ENCODE peak calls at places on chromosomes 13 and 19, in five cellular contexts. M is IMR-90, U is neuronal stem cell, X is H9, Y is trophoblast cell. O is an unnamed sample.

GRCh38 chr13:51276684-51277083 is 54.5 kb downstream of the FAM124A start:
- DNase-seq in X (peak), Y (no peak), M (no peak), U (no peak), O (no peak)

GRCh38 chr13:60226507-60226906 is 62.8 kb upstream of the DIAPH3 start:
- DNase-seq in U (peak), M (peak), X (peak), Y (peak), O (peak)

GRCh38 chr13:113802090-113802531 is 43.1 kb downstream of the TMEM255B start:
- DNase-seq in Y (no peak), X (peak), M (peak), U (peak), O (peak)

GRCh38 chr13:51557875-51558604 is 26.2 kb upstream of the WDFY2 start:
- DNase-seq in X (no peak), U (no peak), Y (no peak), M (peak), O (no peak)

GRCh38 chr19:56177564-56178243 is 1.9 kb downstream of the GALP start:
- DNase-seq in U (no peak), M (no peak), Y (no peak), X (no peak), O (no peak)

GRCh38 chr13:66969291-66969690 is 260.8 kb downstream of the PCDH9 start:
- DNase-seq in U (no peak), M (no peak), Y (no peak), X (no peak), O (no peak)

GRCh38 chr13:79525051-79525450 is 44.1 kb downstream of the NDFIP2 start:
- DNase-seq in X (no peak), M (no peak), U (no peak), Y (no peak), O (no peak)

GRCh38 chr13:99955747-99956472 is 15.7 kb downstream of the ZIC5 start:
- DNase-seq in U (no peak), X (peak), M (peak), Y (no peak), O (peak)

GRCh38 chr13:44930907-44931676 is 58.2 kb downstream of the NUFIP1 start:
- DNase-seq in U (no peak), Y (peak), X (no peak), M (no peak), O (peak)

GRCh38 chr13:19860884-19861655 is 2.4 kb downstream of the ZMYM5 start:
- DNase-seq in X (no peak), Y (peak), M (peak), U (peak), O (peak)

GRCh38 chr13:27639186-27639585 is 17.5 kb downstream of the POLR1D start:
- DNase-seq in M (no peak), Y (no peak), X (no peak), U (no peak), O (no peak)

GRCh38 chr13:71417205-71417604 is 449.8 kb downstream of the DACH1 start:
- DNase-seq in M (peak), U (no peak), Y (no peak), X (no peak), O (peak)

GRCh38 chr19:16274466-16274865 is 50.2 kb upstream of the KLF2 start:
- DNase-seq in Y (no peak), U (no peak), M (no peak), X (no peak), O (no peak)

GRCh38 chr13:49066856-49067255 is 91.1 kb downstream of the FNDC3A start:
- DNase-seq in U (no peak), M (no peak), X (no peak), Y (no peak), O (no peak)

GRCh38 chr13:103883698-103884097 is 817.5 kb upstream of the SLC10A2 start:
- DNase-seq in X (no peak), Y (no peak), U (no peak), M (peak), O (peak)

GRCh38 chr19:19628499-19629134 is 597 bp upstream of the LPAR2 start:
- DNase-seq in U (peak), M (peak), X (peak), Y (peak), O (peak)

GRCh38 chr13:106418556-106418955 is 116.9 kb downstream of the EFNB2 start:
- DNase-seq in Y (no peak), U (no peak), M (peak), X (no peak), O (no peak)

GRCh38 chr19:54388001-54388802 is 23.5 kb upstream of the LAIR1 start:
- DNase-seq in M (no peak), Y (no peak), X (no peak), U (no peak), O (no peak)

GRCh38 chr13:41059466-41059865 is 1.8 kb upstream of the WBP4 start:
- DNase-seq in Y (no peak), M (peak), X (no peak), U (no peak), O (no peak)

GRCh38 chr13:39688699-39689405 is 33.4 kb downstream of the COG6 start:
- DNase-seq in U (no peak), X (no peak), Y (no peak), M (peak), O (no peak)

GRCh38 chr13:107767119-107767518 is 448.2 kb downstream of the LIG4 start:
- DNase-seq in X (no peak), M (no peak), Y (no peak), U (no peak), O (peak)

GRCh38 chr13:61728468-61728867 is 312.8 kb upstream of the PCDH20 start:
- DNase-seq in Y (no peak), U (no peak), X (no peak), M (no peak), O (no peak)

GRCh38 chr13:100530645-100531044 is 57.9 kb downstream of the GGACT start:
- DNase-seq in X (peak), Y (no peak), M (peak), U (no peak), O (no peak)

GRCh38 chr13:59247166-59247565 is 916.6 kb downstream of the DIAPH3 start:
- DNase-seq in X (no peak), U (no peak), M (no peak), Y (no peak), O (no peak)

GRCh38 chr19:16825312-16826168 is 3.7 kb upstream of the SIN3B start:
- DNase-seq in Y (peak), M (peak), X (peak), U (no peak), O (peak)

GRCh38 chr19:58439576-58440554 is at the start of gene ZNF132:
- DNase-seq in Y (peak), X (peak), M (peak), U (peak), O (peak)

GRCh38 chr13:83919775-83920174 is 37.5 kb upstream of the SLITRK1 start:
- DNase-seq in X (no peak), U (no peak), Y (no peak), M (no peak), O (no peak)

DNA sequence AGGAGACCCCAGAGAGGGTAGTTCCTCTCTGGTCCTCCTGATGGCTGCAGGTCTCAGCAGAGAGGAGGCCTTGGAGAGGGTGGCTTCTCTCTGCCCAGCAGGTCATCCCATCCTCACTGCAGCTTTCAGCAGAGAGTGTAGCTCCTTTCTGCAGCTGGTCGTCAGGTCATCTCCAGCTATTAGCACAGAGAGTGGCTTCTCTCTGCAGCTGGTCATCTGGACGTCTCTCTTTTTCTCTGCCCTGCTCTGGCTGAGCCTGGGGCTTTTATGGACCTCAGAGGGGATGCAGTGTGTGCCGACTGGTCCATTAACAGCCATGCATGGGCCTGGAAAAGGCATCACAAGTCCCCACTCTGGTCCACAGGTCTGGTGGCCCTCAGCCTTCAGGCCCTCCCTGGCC is 20.3 kb downstream of the TNFSF9 start:
- DNase-seq in X (no peak), U (no peak), M (no peak), Y (no peak), O (no peak)
- H3K4ac ChIP-seq in X (no peak), U (no peak), M (no peak), Y (no peak), O (no peak)

GRCh38 chr19:1592023-1592754 is 476 bp downstream of the MBD3 start:
- DNase-seq in X (peak), M (peak), U (peak), Y (peak), O (peak)

GRCh38 chr19:1590641-1591397 is 1.8 kb downstream of the MBD3 start:
- DNase-seq in Y (no peak), M (no peak), U (no peak), X (peak), O (peak)

GRCh38 chr19:1592755-1593628 is at the start of gene MBD3:
- DNase-seq in M (peak), Y (peak), X (peak), U (peak), O (peak)

GRCh38 chr19:1587872-1588271 is 4.8 kb downstream of the MBD3 start:
- DNase-seq in M (no peak), U (no peak), Y (peak), X (no peak), O (no peak)

GRCh38 chr19:1591421-1592022 is 1.1 kb downstream of the MBD3 start:
- DNase-seq in M (no peak), U (no peak), Y (no peak), X (no peak), O (peak)
- H3K4ac ChIP-seq in M (peak), U (peak), Y (peak), X (peak), O (peak)

DNA sequence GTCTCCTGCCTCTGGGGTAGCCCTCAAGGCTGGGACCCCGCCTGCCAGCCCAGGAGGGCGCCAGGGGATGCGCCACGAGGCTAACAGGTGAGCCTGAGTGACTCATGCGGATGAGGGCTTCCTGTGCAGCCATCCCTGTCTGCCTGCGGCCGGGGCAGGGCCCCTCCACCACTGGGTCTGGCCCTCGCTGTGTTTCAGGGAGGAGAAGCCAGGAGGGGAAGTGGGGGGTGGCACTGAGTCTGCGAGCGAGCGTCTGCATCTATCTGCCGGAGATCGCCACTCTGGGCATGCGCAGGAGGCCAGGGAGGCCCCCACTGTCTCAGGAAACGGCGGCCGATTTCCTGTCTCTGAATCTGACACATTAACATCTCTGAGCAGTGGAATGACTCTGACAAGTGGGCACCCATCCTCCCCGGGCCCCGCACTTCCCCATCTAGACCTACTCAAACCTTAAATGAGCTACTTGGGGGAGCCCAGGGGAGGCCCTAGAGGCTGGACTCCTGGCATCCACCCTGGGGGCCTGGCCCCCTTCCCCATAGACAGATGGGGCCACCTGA is 19.7 kb downstream of the RFX1 start:
- DNase-seq in Y (peak), M (peak), X (peak), U (no peak), O (peak)
- H3K4ac ChIP-seq in Y (no peak), M (peak), X (no peak), U (no peak), O (peak)

GRCh38 chr19:57389730-57390598 is at the start of gene ZNF548:
- DNase-seq in M (peak), U (peak), X (peak), Y (peak), O (peak)
- H3K4ac ChIP-seq in M (peak), U (no peak), X (no peak), Y (peak), O (peak)

GRCh38 chr19:48492925-48493717 is 18.5 kb downstream of the LMTK3 start:
- DNase-seq in U (peak), Y (peak), X (peak), M (peak), O (peak)
- H3K4ac ChIP-seq in U (no peak), Y (peak), X (no peak), M (peak), O (peak)

DNA sequence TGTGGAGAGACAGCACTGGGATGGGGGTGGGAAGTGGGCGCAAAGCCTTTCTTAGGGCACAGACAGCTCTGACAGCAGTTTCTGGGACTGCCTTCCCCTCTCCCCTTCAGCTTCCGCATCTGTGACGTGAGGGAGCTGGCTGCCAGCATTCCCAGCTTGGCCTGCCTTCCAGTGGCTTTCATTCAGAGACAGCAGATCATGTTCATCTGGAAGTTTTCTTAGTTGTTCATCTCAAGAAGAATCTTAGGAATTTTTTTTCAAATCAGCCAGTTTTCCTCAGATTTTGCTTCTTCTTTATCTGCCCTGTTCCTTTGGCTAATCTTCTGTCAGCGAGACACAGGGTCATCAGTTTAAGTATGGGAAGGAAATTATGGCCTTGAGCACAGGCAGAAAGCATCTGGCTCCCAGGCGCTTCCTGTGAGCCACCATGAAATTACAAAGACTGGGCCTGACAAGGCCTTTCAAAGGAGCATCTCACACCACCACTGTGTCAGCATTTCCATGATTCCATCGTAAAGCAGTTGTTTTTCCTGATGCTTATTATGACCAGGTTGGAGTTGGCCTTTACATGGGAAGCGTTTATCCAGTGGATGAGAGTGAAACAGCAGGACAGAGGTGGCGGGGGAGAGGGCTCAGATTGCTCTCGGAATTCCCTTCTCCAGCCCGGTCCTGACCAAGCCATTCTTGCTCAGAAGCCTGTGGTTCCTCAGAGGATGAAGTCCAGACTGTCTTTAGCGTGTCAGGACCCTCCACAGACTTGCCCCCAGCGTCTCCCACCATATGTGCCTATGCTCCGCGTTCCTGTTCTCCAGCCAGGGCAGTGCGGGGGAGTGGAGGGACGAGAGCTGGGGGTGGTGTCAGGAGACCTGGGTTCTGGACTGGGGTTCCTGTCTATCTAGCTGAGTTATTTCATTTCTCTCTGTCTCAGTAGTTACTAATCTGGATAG is 43.6 kb downstream of the ARHGAP35 start:
- DNase-seq in U (no peak), M (peak), Y (peak), X (no peak), O (peak)
- H3K4ac ChIP-seq in U (no peak), M (peak), Y (no peak), X (no peak), O (no peak)

DNA sequence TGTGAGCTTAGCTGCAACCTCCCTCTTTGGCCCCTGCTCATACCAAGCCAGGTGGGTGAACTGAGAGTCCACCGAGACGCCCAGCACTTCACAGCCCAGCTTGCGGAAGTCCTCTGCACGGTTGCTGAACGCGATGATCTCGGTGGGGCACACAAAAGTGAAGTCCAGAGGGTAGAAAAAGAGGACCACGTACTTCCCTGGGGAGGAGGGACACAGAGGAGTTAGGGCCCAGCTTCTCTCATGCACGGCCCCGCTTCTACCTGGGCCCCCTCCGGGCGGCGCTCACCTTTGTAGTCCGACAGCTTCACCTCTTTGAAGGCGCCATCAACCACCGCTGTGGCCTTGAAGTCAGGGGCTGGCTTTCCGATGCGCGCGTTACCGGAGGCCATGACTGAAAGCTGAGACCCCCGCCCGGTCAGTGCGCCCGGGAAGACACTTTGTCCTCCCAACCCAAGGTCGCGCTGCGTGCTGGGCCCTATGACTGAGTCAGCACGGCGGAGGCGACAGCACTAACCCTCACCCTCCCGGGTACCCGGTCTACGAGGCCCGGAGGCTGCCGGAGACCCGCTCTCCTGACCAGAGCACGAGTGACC is 631 bp downstream of the PRDX2 start:
- DNase-seq in Y (no peak), U (no peak), M (no peak), X (peak), O (no peak)
- H3K4ac ChIP-seq in Y (peak), U (peak), M (peak), X (no peak), O (peak)

DNA sequence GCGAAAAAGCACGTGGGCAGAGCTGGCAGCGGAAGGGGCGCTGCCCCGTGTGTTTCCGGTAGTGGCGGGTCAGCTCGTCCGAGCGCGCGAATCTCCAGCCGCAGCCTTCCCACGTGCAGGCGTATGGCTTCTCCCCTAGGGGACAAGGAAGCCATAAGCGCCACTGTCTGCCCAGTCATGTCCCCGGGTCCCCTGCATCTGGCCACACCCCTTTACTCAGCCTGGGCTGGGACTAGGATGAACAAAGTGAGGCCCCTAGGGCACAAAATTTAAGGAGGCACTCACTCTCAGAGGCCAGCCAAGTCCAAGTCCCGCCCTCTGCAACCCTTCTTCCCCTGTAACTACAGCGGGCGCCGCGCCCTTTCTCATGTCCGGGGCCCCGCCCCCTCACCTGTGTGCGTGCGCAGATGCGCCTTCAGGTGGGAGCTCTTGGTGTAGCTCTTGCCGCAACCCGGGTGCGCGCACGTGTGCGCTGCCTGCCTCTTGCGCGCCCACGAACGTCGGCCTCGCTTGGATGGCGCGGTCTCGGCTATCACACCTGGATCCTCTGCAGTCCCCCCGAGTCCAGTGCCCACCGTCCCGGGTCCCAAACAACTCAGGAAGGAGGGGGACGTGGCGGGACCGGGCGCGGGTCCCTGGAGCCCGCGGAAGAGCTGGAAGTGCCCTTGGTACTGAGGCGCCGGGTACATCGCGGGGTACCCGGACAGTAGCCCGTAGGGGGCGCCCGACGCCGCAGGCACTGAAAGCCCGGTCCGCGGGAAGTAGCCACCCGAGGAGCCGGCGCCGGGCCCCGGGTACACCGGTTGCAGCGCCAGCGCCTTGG is 1.9 kb downstream of the KLF1 start:
- DNase-seq in X (peak), Y (peak), U (peak), M (peak), O (peak)
- H3K4ac ChIP-seq in X (no peak), Y (no peak), U (no peak), M (no peak), O (peak)

GRCh38 chr19:18153555-18154134 is 682 bp downstream of the PIK3R2 start:
- DNase-seq in M (no peak), Y (no peak), X (no peak), U (no peak), O (no peak)
- H3K4ac ChIP-seq in M (peak), Y (peak), X (no peak), U (peak), O (peak)

GRCh38 chr19:2557093-2557440 is 81.1 kb downstream of the GADD45B start:
- DNase-seq in M (no peak), Y (no peak), U (no peak), X (no peak), O (no peak)
- H3K4ac ChIP-seq in M (no peak), Y (no peak), U (no peak), X (no peak), O (no peak)